ENCODE peak calls at places on chromosome 10, in eight cellular contexts. N is body of pancreas, K is psoas muscle, F is HFF-Myc, E is GM23338, P is BJ, Y is GM20000, G is GM13977. T is an unnamed sample.

GRCh38 chr10:307659-308058 is 172.4 kb downstream of the ZMYND11 start:
- DNase-seq in F (no peak), N (no peak), P (no peak), E (no peak), Y (no peak), G (no peak), K (no peak), T (no peak)

GRCh38 chr10:18254692-18255091 is 114.5 kb downstream of the CACNB2 start:
- DNase-seq in Y (no peak), K (no peak), N (no peak), G (no peak), P (no peak), F (no peak), E (no peak), T (no peak)

GRCh38 chr10:113301342-113301984 is 251.4 kb upstream of the HABP2 start:
- DNase-seq in K (no peak), Y (no peak), G (no peak), P (no peak), E (peak), F (no peak), N (no peak), T (no peak)

GRCh38 chr10:119669331-119669730 is 18.2 kb downstream of the BAG3 start:
- DNase-seq in F (no peak), K (no peak), N (no peak), P (no peak), E (no peak), G (no peak), Y (no peak), T (no peak)

GRCh38 chr10:44384601-44385422 is at the start of gene CXCL12:
- DNase-seq in N (peak), K (peak), E (peak), P (no peak), F (no peak), G (peak), Y (peak), T (peak)

GRCh38 chr10:119209050-119209735 is 1.8 kb downstream of the GRK5 start:
- DNase-seq in P (no peak), E (peak), K (peak), F (no peak), G (peak), Y (peak), N (peak), T (peak)

GRCh38 chr10:16952010-16952550 is 134.9 kb upstream of the RSU1 start:
- DNase-seq in E (no peak), Y (no peak), G (no peak), F (no peak), K (no peak), P (no peak), N (no peak), T (no peak)

GRCh38 chr10:133079836-133080682 is 7.7 kb upstream of the ADGRA1 start:
- DNase-seq in Y (no peak), N (no peak), G (no peak), E (peak), F (no peak), P (no peak), K (no peak), T (peak)

GRCh38 chr10:101441539-101442455 is 87.8 kb downstream of the BTRC start:
- DNase-seq in N (peak), G (peak), Y (peak), E (peak), F (peak), P (peak), K (no peak), T (no peak)

GRCh38 chr10:50331486-50331885 is 80.2 kb upstream of the ASAH2 start:
- DNase-seq in P (no peak), Y (no peak), N (no peak), F (no peak), K (no peak), G (no peak), E (no peak), T (no peak)

GRCh38 chr10:121455377-121455776 is 142.9 kb downstream of the FGFR2 start:
- DNase-seq in P (no peak), G (no peak), E (no peak), F (no peak), N (no peak), Y (no peak), K (no peak), T (no peak)

GRCh38 chr10:70508912-70509366 is 30.4 kb downstream of the PALD1 start:
- DNase-seq in G (no peak), E (peak), P (no peak), N (peak), Y (peak), F (peak), K (peak), T (no peak)

GRCh38 chr10:124918906-124919305 is 23.0 kb upstream of the ZRANB1 start:
- DNase-seq in F (no peak), P (no peak), Y (no peak), K (no peak), N (no peak), G (no peak), E (no peak), T (no peak)

GRCh38 chr10:79264942-79265341 is 82.3 kb upstream of the PPIF start:
- DNase-seq in E (no peak), N (peak), Y (no peak), K (no peak), F (no peak), P (no peak), G (no peak), T (no peak)

GRCh38 chr10:79431891-79432831 is 13.3 kb downstream of the ZCCHC24 start:
- DNase-seq in P (no peak), Y (no peak), E (peak), N (no peak), G (no peak), K (peak), F (no peak), T (no peak)

GRCh38 chr10:100359030-100359432 is 12.0 kb downstream of the SCD start:
- DNase-seq in N (no peak), G (no peak), Y (no peak), E (no peak), F (no peak), K (no peak), P (no peak), T (no peak)

GRCh38 chr10:95355241-95355779 is 64.5 kb upstream of the PDLIM1 start:
- DNase-seq in Y (no peak), P (no peak), G (no peak), K (no peak), E (no peak), F (no peak), N (no peak), T (no peak)

GRCh38 chr10:70991140-70992124 is 103.1 kb upstream of the PCBD1 start:
- DNase-seq in G (no peak), P (no peak), E (no peak), F (no peak), Y (no peak), K (no peak), N (no peak), T (no peak)

GRCh38 chr10:75658915-75659314 is 227.5 kb downstream of the LRMDA start:
- DNase-seq in P (no peak), E (no peak), K (no peak), Y (no peak), N (no peak), F (no peak), G (no peak), T (no peak)

GRCh38 chr10:11237571-11237970 is 219.9 kb downstream of the CELF2 start:
- DNase-seq in F (no peak), G (no peak), N (no peak), E (no peak), P (no peak), K (no peak), Y (no peak), T (no peak)

GRCh38 chr10:36023939-36024338 is 381.8 kb upstream of the FZD8 start:
- DNase-seq in K (no peak), G (no peak), F (no peak), E (peak), Y (no peak), N (peak), P (peak), T (no peak)

GRCh38 chr10:72375585-72375984 is 20.9 kb upstream of the DNAJB12 start:
- DNase-seq in Y (no peak), E (peak), F (no peak), G (no peak), K (no peak), P (no peak), N (no peak), T (no peak)

GRCh38 chr10:89563861-89564478 is 28.6 kb upstream of the SLC16A12 start:
- DNase-seq in N (no peak), K (no peak), G (peak), E (peak), Y (peak), P (no peak), F (peak), T (no peak)

GRCh38 chr10:32446701-32447406 is 914 bp downstream of the CCDC7 start:
- DNase-seq in E (peak), K (no peak), N (no peak), G (no peak), Y (peak), P (no peak), F (no peak), T (no peak)

GRCh38 chr10:70974351-70974901 is 86.1 kb upstream of the PCBD1 start:
- DNase-seq in K (no peak), G (no peak), E (no peak), Y (no peak), P (no peak), F (peak), N (no peak), T (no peak)

GRCh38 chr10:77836299-77836820 is 90.2 kb downstream of the DLG5 start:
- DNase-seq in K (peak), E (no peak), F (no peak), P (no peak), N (peak), Y (peak), G (peak), T (no peak)

GRCh38 chr10:120336910-120337540 is 120.0 kb upstream of the PLPP4 start:
- DNase-seq in N (peak), P (no peak), Y (peak), E (peak), G (peak), F (peak), K (no peak), T (peak)

GRCh38 chr10:102453502-102453901 is 2.2 kb upstream of the C10orf95 start:
- DNase-seq in G (no peak), N (no peak), F (no peak), E (no peak), P (no peak), K (no peak), Y (no peak), T (no peak)

GRCh38 chr10:91907914-91908357 is 1.4 kb downstream of the FGFBP3 start:
- DNase-seq in K (no peak), G (peak), P (no peak), Y (no peak), N (no peak), E (peak), F (no peak), T (no peak)

GRCh38 chr10:34967411-34967880 is 122.7 kb downstream of the CUL2 start:
- DNase-seq in K (no peak), N (peak), F (no peak), E (no peak), G (no peak), P (no peak), Y (no peak), T (no peak)

GRCh38 chr10:99620713-99621453 is 644 bp upstream of the SLC25A28 start:
- DNase-seq in E (peak), G (peak), F (peak), P (peak), Y (peak), N (peak), K (peak), T (peak)

GRCh38 chr10:93697207-93697606 is 5.2 kb downstream of the FRA10AC1 start:
- DNase-seq in K (no peak), Y (no peak), P (no peak), F (no peak), N (no peak), G (no peak), E (peak), T (no peak)
- TF ChIP-seq CTCF in K (no peak), Y (no peak), P (no peak), F (no peak), N (no peak), G (no peak), E (peak), T (no peak)

GRCh38 chr10:117477961-117478670 is 64.4 kb upstream of the EMX2 start:
- DNase-seq in P (no peak), G (no peak), F (peak), E (no peak), K (no peak), Y (no peak), N (no peak), T (no peak)
- TF ChIP-seq CTCF in P (peak), G (peak), F (peak), E (peak), K (no peak), Y (no peak), N (no peak), T (no peak)

GRCh38 chr10:54131833-54132232 is 669.2 kb downstream of the PCDH15 start:
- DNase-seq in E (no peak), G (no peak), Y (no peak), F (no peak), P (no peak), K (no peak), N (no peak), T (no peak)

GRCh38 chr10:54137396-54137795 is 663.6 kb downstream of the PCDH15 start:
- DNase-seq in G (no peak), K (no peak), F (no peak), N (no peak), Y (no peak), P (no peak), E (no peak), T (no peak)

GRCh38 chr10:54130394-54130793 is 670.6 kb downstream of the PCDH15 start:
- DNase-seq in F (no peak), E (peak), Y (no peak), P (no peak), K (no peak), G (no peak), N (no peak), T (no peak)

DNA sequence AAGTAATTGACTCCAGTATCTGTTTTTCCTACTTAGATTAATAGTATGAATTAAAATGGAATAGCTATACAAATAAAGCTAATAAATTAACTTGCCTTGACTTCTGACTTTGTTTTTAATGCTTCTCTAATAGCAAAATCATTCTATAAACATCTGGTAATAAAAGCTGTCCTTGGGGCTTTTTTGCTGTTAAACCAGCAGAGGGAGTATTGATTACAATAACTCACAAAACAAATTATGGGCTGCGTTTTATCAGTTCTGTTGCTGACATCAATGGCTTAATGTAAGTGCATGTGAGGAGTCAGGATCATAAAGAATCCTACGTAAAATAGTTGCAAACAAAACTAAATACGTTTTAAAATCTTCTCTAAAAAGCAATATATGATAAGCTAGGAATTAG is 667.8 kb downstream of the PCDH15 start:
- DNase-seq in G (no peak), E (peak), N (no peak), F (no peak), K (no peak), Y (no peak), P (no peak), T (no peak)
- TF ChIP-seq CTCF in G (peak), E (peak), N (no peak), F (no peak), K (no peak), Y (no peak), P (no peak), T (peak)

DNA sequence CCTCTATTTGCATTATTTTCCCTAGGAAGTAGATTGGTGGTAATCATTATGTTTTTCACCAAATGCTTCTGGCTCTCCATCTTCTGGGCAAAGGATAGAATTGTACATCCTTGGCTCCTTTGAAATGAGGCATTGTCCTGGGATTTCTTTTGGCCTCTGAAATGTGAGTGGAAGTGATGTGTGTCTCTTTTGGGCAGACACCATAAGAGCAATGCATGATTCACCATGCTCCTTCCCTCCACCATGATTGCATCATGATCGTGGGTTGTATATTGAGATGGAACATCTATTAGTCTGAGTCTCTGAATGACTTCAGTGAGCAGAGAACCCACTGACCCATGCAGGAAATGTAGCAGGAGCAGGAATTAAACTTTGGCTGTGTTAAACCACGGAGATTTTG is 49.2 kb downstream of the ADRA2A start:
- DNase-seq in K (no peak), G (no peak), F (no peak), E (no peak), P (no peak), N (no peak), Y (no peak), T (no peak)
- TF ChIP-seq CTCF in K (no peak), G (no peak), F (no peak), E (no peak), P (no peak), N (no peak), Y (no peak), T (no peak)

GRCh38 chr10:21959998-21960397 is 43.5 kb downstream of the DNAJC1 start:
- DNase-seq in N (no peak), K (no peak), F (no peak), P (no peak), E (no peak), G (no peak), Y (no peak), T (no peak)
- TF ChIP-seq CTCF in N (no peak), K (no peak), F (no peak), P (no peak), E (no peak), G (no peak), Y (no peak), T (no peak)

GRCh38 chr10:12431453-12432101 is 82.2 kb downstream of the CAMK1D start:
- DNase-seq in F (no peak), E (no peak), N (no peak), Y (no peak), P (no peak), K (no peak), G (no peak), T (no peak)

GRCh38 chr10:12430406-12430982 is 81.1 kb downstream of the CAMK1D start:
- DNase-seq in K (no peak), N (no peak), P (no peak), E (no peak), Y (no peak), G (no peak), F (no peak), T (no peak)

GRCh38 chr10:12432402-12433189 is 83.2 kb downstream of the CAMK1D start:
- DNase-seq in G (no peak), E (no peak), P (no peak), N (peak), K (no peak), Y (no peak), F (no peak), T (no peak)

GRCh38 chr10:12427276-12427675 is 77.9 kb downstream of the CAMK1D start:
- DNase-seq in N (no peak), P (no peak), E (no peak), Y (no peak), F (no peak), K (no peak), G (no peak), T (no peak)

DNA sequence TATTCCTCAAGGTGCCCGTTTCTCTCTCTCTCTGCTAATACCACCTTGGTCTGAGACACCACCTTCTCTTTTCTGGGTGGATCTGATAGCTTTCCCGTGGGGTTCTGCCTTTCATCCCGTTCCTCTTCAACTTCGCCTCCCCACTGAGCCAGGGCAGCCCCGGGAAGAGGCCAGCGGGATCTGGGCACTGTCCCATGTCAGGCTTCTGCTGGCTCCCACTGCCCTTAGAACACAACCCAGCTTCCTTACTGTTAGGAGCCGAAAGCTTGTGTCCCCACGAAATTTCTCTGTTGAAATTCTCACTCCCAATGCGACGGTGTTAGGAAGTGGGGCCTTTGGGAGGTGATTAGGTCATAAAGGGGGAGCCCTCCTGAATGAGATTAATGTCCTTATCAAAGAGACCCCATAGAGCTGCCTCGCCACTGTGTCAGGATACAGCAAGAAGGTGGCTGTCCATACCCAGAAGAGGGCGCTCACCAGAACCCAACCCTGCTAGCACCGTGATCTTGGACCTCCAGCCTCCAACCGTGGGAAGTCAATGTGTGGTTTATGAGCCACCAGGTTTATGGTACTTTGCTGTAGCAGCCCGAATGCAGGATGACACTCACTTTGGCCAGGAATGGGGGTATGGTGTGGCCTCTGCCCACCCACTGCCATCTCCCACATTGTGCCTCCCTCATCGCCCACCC is 79.2 kb downstream of the CAMK1D start:
- DNase-seq in G (no peak), K (no peak), Y (no peak), N (no peak), E (no peak), F (no peak), P (no peak), T (no peak)
- TF ChIP-seq CTCF in G (peak), K (no peak), Y (no peak), N (no peak), E (peak), F (no peak), P (no peak), T (no peak)

GRCh38 chr10:62803993-62804383 is 532 bp upstream of the ADO start:
- DNase-seq in N (no peak), K (no peak), F (no peak), G (no peak), P (no peak), E (no peak), Y (no peak), T (no peak)
- TF ChIP-seq CTCF in N (no peak), K (no peak), F (no peak), G (no peak), P (no peak), E (no peak), Y (no peak), T (no peak)

T was measured in progenitor cell of endocrine pancreas.